ENCODE peak calls at places on chromosome 22, in seven cellular contexts. One of them, this sample, is unnamed.

GRCh38 chr22:31857247-31857646 is 87.1 kb upstream of the YWHAH start:
- DNase-seq in colonic mucosa: peak
- DNase-seq in vagina: no peak
- DNase-seq in aorta: no peak
- DNase-seq in esophagus squamous epithelium: no peak
- DNase-seq in PC-3: no peak
- DNase-seq in CD4-positive, CD25-positive, alpha-beta regulatory T cell: no peak
- DNase-seq in this sample: no peak

GRCh38 chr22:20191803-20192202 is 40.9 kb upstream of the CCDC188 start:
- DNase-seq in CD4-positive, CD25-positive, alpha-beta regulatory T cell: no peak
- DNase-seq in colonic mucosa: no peak
- DNase-seq in vagina: no peak
- DNase-seq in esophagus squamous epithelium: no peak
- DNase-seq in PC-3: no peak
- DNase-seq in aorta: no peak
- DNase-seq in this sample: no peak

GRCh38 chr22:33515733-33516297 is 404.5 kb downstream of the LARGE1 start:
- DNase-seq in PC-3: no peak
- DNase-seq in CD4-positive, CD25-positive, alpha-beta regulatory T cell: no peak
- DNase-seq in esophagus squamous epithelium: no peak
- DNase-seq in colonic mucosa: no peak
- DNase-seq in vagina: no peak
- DNase-seq in aorta: peak
- DNase-seq in this sample: no peak

GRCh38 chr22:46272762-46273431 is 5.1 kb downstream of the TTC38 start:
- DNase-seq in vagina: no peak
- DNase-seq in PC-3: no peak
- DNase-seq in aorta: peak
- DNase-seq in CD4-positive, CD25-positive, alpha-beta regulatory T cell: no peak
- DNase-seq in esophagus squamous epithelium: no peak
- DNase-seq in colonic mucosa: no peak
- DNase-seq in this sample: no peak

GRCh38 chr22:42791721-42792452 is 65.2 kb downstream of the ARFGAP3 start:
- DNase-seq in colonic mucosa: no peak
- DNase-seq in PC-3: no peak
- DNase-seq in vagina: no peak
- DNase-seq in esophagus squamous epithelium: no peak
- DNase-seq in CD4-positive, CD25-positive, alpha-beta regulatory T cell: no peak
- DNase-seq in aorta: peak
- DNase-seq in this sample: peak

GRCh38 chr22:31083923-31084810 is 3.0 kb downstream of the SMTN start:
- DNase-seq in CD4-positive, CD25-positive, alpha-beta regulatory T cell: no peak
- DNase-seq in esophagus squamous epithelium: no peak
- DNase-seq in colonic mucosa: peak
- DNase-seq in PC-3: no peak
- DNase-seq in vagina: no peak
- DNase-seq in aorta: no peak
- DNase-seq in this sample: no peak

GRCh38 chr22:49300951-49301397 is 526.7 kb downstream of the BRD1 start:
- DNase-seq in CD4-positive, CD25-positive, alpha-beta regulatory T cell: no peak
- DNase-seq in vagina: peak
- DNase-seq in aorta: peak
- DNase-seq in PC-3: no peak
- DNase-seq in esophagus squamous epithelium: no peak
- DNase-seq in colonic mucosa: peak
- DNase-seq in this sample: peak

GRCh38 chr22:18906896-18907295 is 776 bp downstream of the DGCR6 start:
- DNase-seq in esophagus squamous epithelium: no peak
- DNase-seq in PC-3: no peak
- DNase-seq in aorta: no peak
- DNase-seq in vagina: no peak
- DNase-seq in CD4-positive, CD25-positive, alpha-beta regulatory T cell: no peak
- DNase-seq in colonic mucosa: no peak
- DNase-seq in this sample: no peak

GRCh38 chr22:17109113-17109865 is 11.9 kb downstream of the TMEM121B start:
- DNase-seq in CD4-positive, CD25-positive, alpha-beta regulatory T cell: no peak
- DNase-seq in colonic mucosa: no peak
- DNase-seq in esophagus squamous epithelium: no peak
- DNase-seq in PC-3: no peak
- DNase-seq in vagina: no peak
- DNase-seq in aorta: peak
- DNase-seq in this sample: no peak

GRCh38 chr22:49188591-49188990 is 639.1 kb downstream of the BRD1 start:
- DNase-seq in esophagus squamous epithelium: no peak
- DNase-seq in vagina: no peak
- DNase-seq in CD4-positive, CD25-positive, alpha-beta regulatory T cell: no peak
- DNase-seq in aorta: no peak
- DNase-seq in colonic mucosa: no peak
- DNase-seq in PC-3: no peak
- DNase-seq in this sample: no peak

GRCh38 chr22:39603345-39603744 is 32.8 kb downstream of the CACNA1I start:
- DNase-seq in CD4-positive, CD25-positive, alpha-beta regulatory T cell: no peak
- DNase-seq in vagina: no peak
- DNase-seq in esophagus squamous epithelium: no peak
- DNase-seq in aorta: no peak
- DNase-seq in PC-3: no peak
- DNase-seq in colonic mucosa: no peak
- DNase-seq in this sample: no peak

GRCh38 chr22:42305967-42306366 is 35.5 kb upstream of the TCF20 start:
- DNase-seq in aorta: no peak
- DNase-seq in colonic mucosa: no peak
- DNase-seq in esophagus squamous epithelium: no peak
- DNase-seq in vagina: no peak
- DNase-seq in PC-3: no peak
- DNase-seq in CD4-positive, CD25-positive, alpha-beta regulatory T cell: no peak
- DNase-seq in this sample: no peak

GRCh38 chr22:41513391-41513790 is 30.9 kb downstream of the POLR3H start:
- DNase-seq in esophagus squamous epithelium: no peak
- DNase-seq in vagina: no peak
- DNase-seq in CD4-positive, CD25-positive, alpha-beta regulatory T cell: no peak
- DNase-seq in colonic mucosa: no peak
- DNase-seq in aorta: no peak
- DNase-seq in PC-3: no peak
- DNase-seq in this sample: no peak

GRCh38 chr22:25482868-25483639 is 81.4 kb upstream of the GRK3 start:
- DNase-seq in PC-3: no peak
- DNase-seq in CD4-positive, CD25-positive, alpha-beta regulatory T cell: no peak
- DNase-seq in colonic mucosa: no peak
- DNase-seq in esophagus squamous epithelium: no peak
- DNase-seq in vagina: no peak
- DNase-seq in aorta: no peak
- DNase-seq in this sample: no peak

GRCh38 chr22:24189249-24190158 is 8.2 kb downstream of the SUSD2 start:
- DNase-seq in colonic mucosa: peak
- DNase-seq in esophagus squamous epithelium: no peak
- DNase-seq in CD4-positive, CD25-positive, alpha-beta regulatory T cell: no peak
- DNase-seq in aorta: peak
- DNase-seq in vagina: no peak
- DNase-seq in PC-3: peak
- DNase-seq in this sample: peak

DNA sequence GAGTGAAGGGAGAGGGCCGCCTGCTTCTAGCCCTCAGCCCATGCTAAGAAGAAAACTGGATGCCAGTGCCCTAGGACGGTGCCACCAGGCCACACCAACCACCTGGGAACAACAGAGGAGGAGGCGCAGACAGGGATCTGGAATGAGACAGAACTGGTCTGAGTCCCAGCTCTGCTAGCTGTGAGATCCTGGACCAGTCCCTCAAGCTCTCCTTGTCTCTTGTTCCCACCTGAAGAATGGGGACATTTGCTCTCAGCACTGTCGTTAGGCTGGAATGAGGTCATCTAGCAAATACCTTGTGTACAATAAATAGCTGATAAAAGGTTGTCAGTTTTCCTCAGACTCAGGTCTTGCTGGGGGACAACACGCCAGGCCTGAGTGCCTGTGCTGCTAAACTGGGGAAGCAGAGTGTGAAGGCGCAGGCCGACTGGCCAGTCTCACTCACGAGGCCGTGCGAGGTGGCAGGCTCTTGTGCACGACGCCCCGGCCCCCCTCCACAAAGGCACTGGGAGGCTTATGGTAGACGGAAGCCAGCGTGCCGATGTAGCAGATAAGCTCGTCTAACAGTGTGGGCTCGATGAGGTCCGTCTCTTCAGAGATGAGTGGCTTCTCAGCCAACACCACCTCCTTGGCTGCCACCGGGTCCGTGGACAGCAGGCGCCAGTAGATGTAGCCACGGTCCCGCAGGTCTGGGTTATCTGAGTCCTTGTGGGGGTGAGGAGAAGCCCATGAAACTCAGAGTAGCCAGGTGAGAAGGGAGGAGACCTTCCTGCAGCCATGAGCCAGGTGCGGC is 25.8 kb upstream of the RASL10A start:
- DNase-seq in CD4-positive, CD25-positive, alpha-beta regulatory T cell: no peak
- DNase-seq in vagina: no peak
- DNase-seq in esophagus squamous epithelium: no peak
- DNase-seq in aorta: no peak
- DNase-seq in PC-3: no peak
- DNase-seq in colonic mucosa: no peak
- DNase-seq in this sample: no peak
- H3K27ac ChIP-seq in CD4-positive, CD25-positive, alpha-beta regulatory T cell: no peak
- H3K27ac ChIP-seq in vagina: no peak
- H3K27ac ChIP-seq in esophagus squamous epithelium: no peak
- H3K27ac ChIP-seq in aorta: no peak
- H3K27ac ChIP-seq in PC-3: no peak
- H3K27ac ChIP-seq in colonic mucosa: no peak
- H3K27ac ChIP-seq in this sample: no peak

DNA sequence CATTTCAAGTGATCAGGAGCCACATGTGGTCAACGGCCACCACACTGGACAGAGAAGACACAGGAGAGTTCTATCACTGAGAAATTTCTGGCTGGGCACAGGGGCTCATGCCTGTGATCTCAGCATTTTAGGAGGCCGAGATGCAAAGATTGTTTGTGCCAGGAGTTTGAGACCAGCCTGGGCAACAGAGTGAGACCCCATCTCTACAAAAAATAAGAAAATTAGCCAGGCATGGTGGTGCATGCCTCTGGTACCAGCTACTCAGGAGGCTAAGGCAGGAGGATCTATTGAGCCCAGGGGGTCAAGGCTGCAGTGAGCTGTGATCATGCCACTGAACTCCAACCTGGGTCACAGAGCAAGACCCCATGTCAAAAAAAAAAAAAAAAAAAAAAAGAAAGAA is 26.3 kb downstream of the KCNJ4 start:
- DNase-seq in colonic mucosa: no peak
- DNase-seq in vagina: no peak
- DNase-seq in PC-3: no peak
- DNase-seq in CD4-positive, CD25-positive, alpha-beta regulatory T cell: no peak
- DNase-seq in aorta: no peak
- DNase-seq in esophagus squamous epithelium: no peak
- DNase-seq in this sample: no peak
- H3K27ac ChIP-seq in colonic mucosa: no peak
- H3K27ac ChIP-seq in vagina: no peak
- H3K27ac ChIP-seq in PC-3: no peak
- H3K27ac ChIP-seq in CD4-positive, CD25-positive, alpha-beta regulatory T cell: no peak
- H3K27ac ChIP-seq in aorta: no peak
- H3K27ac ChIP-seq in esophagus squamous epithelium: no peak
- H3K27ac ChIP-seq in this sample: no peak

DNA sequence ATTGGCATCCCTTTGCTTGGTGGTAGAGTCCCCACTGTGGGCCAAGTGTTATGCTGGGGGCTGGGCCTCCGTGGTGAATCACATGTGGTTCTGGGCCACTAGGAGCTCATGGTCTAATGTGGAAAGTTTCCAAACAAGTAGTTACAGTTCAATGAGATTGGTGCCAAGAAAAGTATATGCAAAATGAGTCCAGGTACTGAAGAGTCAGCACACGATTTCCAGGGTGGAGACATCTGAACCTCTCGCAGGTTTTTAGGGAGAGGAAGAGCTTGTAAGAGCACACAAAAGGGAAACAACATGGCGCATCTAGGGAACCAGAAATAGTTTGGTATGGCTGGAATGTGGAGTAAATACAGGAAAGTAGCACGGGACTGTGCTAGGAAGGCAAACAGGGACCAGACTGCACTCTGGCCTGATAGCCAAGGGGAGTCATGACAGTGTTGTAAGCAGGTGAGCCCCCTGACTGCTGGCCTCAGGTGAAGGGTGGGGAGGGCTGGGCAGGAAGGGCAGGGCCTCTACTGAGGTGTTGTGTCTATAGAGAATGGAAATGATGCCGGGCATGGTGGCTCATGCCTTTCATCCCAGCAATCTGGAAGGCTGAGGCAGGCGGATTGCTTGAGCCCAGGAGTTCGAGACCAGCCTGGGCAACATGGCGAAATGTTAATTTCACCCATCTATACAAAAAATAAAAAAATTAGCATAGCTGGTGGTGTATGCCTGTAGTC is 12.6 kb downstream of the POLR2F start:
- DNase-seq in PC-3: no peak
- DNase-seq in CD4-positive, CD25-positive, alpha-beta regulatory T cell: no peak
- DNase-seq in vagina: no peak
- DNase-seq in aorta: no peak
- DNase-seq in colonic mucosa: no peak
- DNase-seq in esophagus squamous epithelium: no peak
- DNase-seq in this sample: no peak
- H3K27ac ChIP-seq in PC-3: no peak
- H3K27ac ChIP-seq in CD4-positive, CD25-positive, alpha-beta regulatory T cell: no peak
- H3K27ac ChIP-seq in vagina: no peak
- H3K27ac ChIP-seq in aorta: no peak
- H3K27ac ChIP-seq in colonic mucosa: no peak
- H3K27ac ChIP-seq in esophagus squamous epithelium: no peak
- H3K27ac ChIP-seq in this sample: no peak

GRCh38 chr22:29994941-29995340 is 85.3 kb upstream of the HORMAD2 start:
- DNase-seq in vagina: no peak
- DNase-seq in CD4-positive, CD25-positive, alpha-beta regulatory T cell: no peak
- DNase-seq in esophagus squamous epithelium: no peak
- DNase-seq in aorta: no peak
- DNase-seq in PC-3: peak
- DNase-seq in colonic mucosa: peak
- DNase-seq in this sample: no peak
- H3K27ac ChIP-seq in vagina: no peak
- H3K27ac ChIP-seq in CD4-positive, CD25-positive, alpha-beta regulatory T cell: no peak
- H3K27ac ChIP-seq in esophagus squamous epithelium: peak
- H3K27ac ChIP-seq in aorta: no peak
- H3K27ac ChIP-seq in PC-3: peak
- H3K27ac ChIP-seq in colonic mucosa: peak
- H3K27ac ChIP-seq in this sample: peak